ENCODE peak calls at places on chromosomes 13 and 19, in four cellular contexts. R, W, F and U are unnamed samples.

GRCh38 chr19:13959962-13960862 is 7.9 kb downstream of the DCAF15 start:
- DNase-seq in F (no peak), R (no peak), W (no peak), U (peak; percentile 21)

GRCh38 chr13:59710995-59711701 is 452.6 kb downstream of the DIAPH3 start:
- DNase-seq in W (no peak), R (no peak), F (no peak), U (peak; percentile 10)

GRCh38 chr13:40537146-40537895 is 129.1 kb downstream of the FOXO1 start:
- DNase-seq in W (no peak), R (no peak), F (no peak), U (no peak)

GRCh38 chr13:21006141-21007005 is 55.0 kb downstream of the LATS2 start:
- DNase-seq in W (no peak), R (no peak), F (no peak), U (no peak)

GRCh38 chr13:23455401-23456185 is 22.1 kb upstream of the SACS start:
- DNase-seq in F (no peak), W (no peak), R (no peak), U (no peak)

GRCh38 chr13:48258002-48258401 is 25.0 kb downstream of the ITM2B start:
- DNase-seq in R (no peak), W (no peak), F (no peak), U (no peak)

GRCh38 chr19:42060117-42060516 is 9.9 kb downstream of the GRIK5 start:
- DNase-seq in W (no peak), R (no peak), F (no peak), U (no peak)

GRCh38 chr19:30303131-30303654 is 69.0 kb upstream of the ZNF536 start:
- DNase-seq in F (no peak), W (no peak), R (no peak), U (no peak)

GRCh38 chr13:73190477-73190876 is 131.7 kb downstream of the KLF5 start:
- DNase-seq in R (no peak), W (no peak), F (no peak), U (no peak)

GRCh38 chr19:1399079-1399478 is 2.3 kb downstream of the GAMT start:
- DNase-seq in R (no peak), F (no peak), W (no peak), U (no peak)

GRCh38 chr19:1399745-1400144 is 1.6 kb downstream of the GAMT start:
- DNase-seq in W (no peak), R (no peak), F (no peak), U (no peak)

GRCh38 chr19:1401138-1401888 is at the start of gene GAMT:
- DNase-seq in W (no peak), R (no peak), F (no peak), U (peak; percentile 53)

GRCh38 chr19:1401889-1402217 is 511 bp upstream of the GAMT start:
- DNase-seq in F (no peak), R (no peak), W (no peak), U (no peak)

GRCh38 chr19:1400281-1401137 is 833 bp downstream of the GAMT start:
- DNase-seq in W (no peak), F (no peak), R (peak; percentile 75), U (no peak)
- TF ChIP-seq POLR2A in W (no peak), F (no peak), R (peak; percentile 65), U (no peak)

GRCh38 chr13:45367358-45367757 is 26.4 kb upstream of the TPT1 start:
- DNase-seq in R (no peak), W (peak; percentile 94), F (no peak), U (peak; percentile 41)

GRCh38 chr13:45367995-45368394 is 27.0 kb upstream of the TPT1 start:
- DNase-seq in F (no peak), W (no peak), R (no peak), U (no peak)

GRCh38 chr13:45370922-45371406 is 30.0 kb upstream of the TPT1 start:
- DNase-seq in R (peak; percentile 44), W (peak; percentile 84), F (peak; percentile 71), U (peak; percentile 73)

GRCh38 chr13:45369116-45369515 is 28.1 kb upstream of the TPT1 start:
- DNase-seq in W (no peak), R (no peak), F (no peak), U (no peak)

GRCh38 chr13:45368571-45368970 is 27.6 kb upstream of the TPT1 start:
- DNase-seq in R (no peak), W (peak; percentile 15), F (no peak), U (no peak)
- TF ChIP-seq POLR2A in R (no peak), W (no peak), F (no peak), U (no peak)

GRCh38 chr19:39832341-39833083 is 1.4 kb downstream of the DYRK1B start:
- DNase-seq in R (no peak), W (no peak), F (no peak), U (no peak)

GRCh38 chr19:39834287-39834841 is 402 bp upstream of the DYRK1B start:
- DNase-seq in F (no peak), R (no peak), W (no peak), U (no peak)

GRCh38 chr19:39833160-39833463 is 850 bp downstream of the DYRK1B start:
- DNase-seq in R (no peak), W (no peak), F (no peak), U (no peak)

GRCh38 chr19:39831679-39832078 is 2.3 kb downstream of the DYRK1B start:
- DNase-seq in F (no peak), W (no peak), R (no peak), U (no peak)

GRCh38 chr19:39833464-39834286 is at the start of gene DYRK1B:
- DNase-seq in F (peak; percentile 99), W (peak; percentile 96), R (peak; percentile 99), U (peak; percentile 97)
- TF ChIP-seq POLR2A in F (no peak), W (peak; percentile 69), R (peak; percentile 76), U (peak; percentile 67)

GRCh38 chr19:47330466-47330869 is 1.5 kb upstream of the C5AR2 start:
- DNase-seq in F (no peak), W (peak; percentile 59), R (no peak), U (no peak)
- TF ChIP-seq POLR2A in F (no peak), W (no peak), R (no peak), U (no peak)

GRCh38 chr19:40800339-40800996 is 1.5 kb downstream of the EGLN2 start:
- DNase-seq in W (no peak), F (no peak), R (no peak), U (no peak)

GRCh38 chr19:40798223-40798996 is 581 bp upstream of the EGLN2 start:
- DNase-seq in W (peak; percentile 99), R (peak; percentile 100), F (peak; percentile 100), U (peak; percentile 100)

GRCh38 chr19:40799558-40800338 is 757 bp downstream of the EGLN2 start:
- DNase-seq in F (no peak), W (no peak), R (no peak), U (peak; percentile 67)

GRCh38 chr19:40797963-40798222 is 1.1 kb upstream of the EGLN2 start:
- DNase-seq in R (no peak), F (no peak), W (no peak), U (no peak)

GRCh38 chr19:40798997-40799557 is at the start of gene EGLN2:
- DNase-seq in R (no peak), F (no peak), W (no peak), U (peak; percentile 82)
- TF ChIP-seq POLR2A in R (peak; percentile 80), F (no peak), W (peak; percentile 67), U (no peak)

DNA sequence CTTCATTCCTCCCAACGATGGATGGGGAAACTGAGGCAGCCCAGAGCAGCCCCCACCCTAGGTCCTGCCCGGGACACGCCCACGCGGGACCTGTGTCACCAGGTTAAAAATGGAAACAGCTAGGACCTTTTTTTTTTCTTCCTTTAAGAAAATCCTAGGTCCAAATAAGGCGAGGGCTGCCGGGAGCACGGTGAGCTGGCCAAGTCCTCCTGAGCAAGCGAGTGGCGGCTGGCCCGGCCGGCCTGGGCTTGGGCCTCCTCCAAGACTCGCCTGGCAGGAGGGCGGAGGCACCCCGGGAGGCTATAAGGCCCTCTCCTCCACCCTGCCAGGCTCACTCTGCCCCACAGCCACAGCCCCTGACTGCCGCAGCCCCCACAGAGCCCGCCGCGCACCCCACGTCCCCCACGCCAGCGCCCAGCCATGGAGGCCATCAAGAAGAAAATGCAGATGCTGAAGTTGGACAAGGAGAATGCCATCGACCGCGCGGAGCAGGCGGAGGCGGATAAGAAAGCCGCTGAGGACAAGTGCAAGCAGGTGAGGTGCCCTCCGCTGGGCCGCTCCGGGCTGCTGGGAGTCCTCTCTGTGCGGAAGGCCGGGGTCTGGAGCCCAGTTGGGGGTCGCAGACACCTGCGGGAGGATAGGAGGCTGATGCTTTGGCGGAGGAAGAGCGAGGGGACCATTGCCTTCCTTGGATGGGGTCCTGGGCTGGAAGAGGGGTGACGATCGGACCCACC is 8.9 kb upstream of the TPM4 start:
- DNase-seq in W (peak; percentile 87), R (no peak), F (peak; percentile 87), U (no peak)
- TF ChIP-seq POLR2A in W (peak; percentile 76), R (no peak), F (peak; percentile 76), U (no peak)